ENCODE peak calls at places on chromosomes 12 and 14, in four cellular contexts. O is naive thymus-derived CD4-positive, alpha-beta T cell; C is ovary; Q is right lobe of liver. H is an unnamed sample. For H3K4me1, the result is how much of the 10 kb centered on the place peaks cover.

GRCh38 chr12:64618953-64619590 is 8.8 kb downstream of the RASSF3 start:
- DNase-seq in O (no peak), C (no peak), Q (no peak), H (no peak)

GRCh38 chr12:70815866-70816470 is 104.6 kb downstream of the PTPRR start:
- DNase-seq in O (no peak), C (no peak), Q (no peak), H (no peak)

GRCh38 chr14:52268191-52269061 is 928 bp downstream of the PTGDR start:
- DNase-seq in O (no peak), C (no peak), Q (no peak), H (no peak)

GRCh38 chr12:92094751-92095161 is 50.9 kb downstream of the BTG1 start:
- DNase-seq in O (no peak), C (no peak), Q (no peak), H (no peak)

GRCh38 chr12:100043657-100044056 is 58.9 kb upstream of the ANKS1B start:
- DNase-seq in O (no peak), C (no peak), Q (no peak), H (no peak)

GRCh38 chr14:101478096-101478495 is 83.2 kb upstream of the DIO3 start:
- DNase-seq in O (no peak), C (peak), Q (peak), H (no peak)

GRCh38 chr14:103960457-103960856 is 18.1 kb upstream of the RD3L start:
- DNase-seq in O (no peak), C (no peak), Q (no peak), H (no peak)

GRCh38 chr12:5912437-5913334 is 32.4 kb downstream of the ANO2 start:
- DNase-seq in O (no peak), C (no peak), Q (no peak), H (no peak)

GRCh38 chr12:89038831-89039509 is 313.3 kb downstream of the DUSP6 start:
- DNase-seq in O (no peak), C (no peak), Q (no peak), H (no peak)

GRCh38 chr12:52006726-52007157 is at the start of gene TAMALIN:
- DNase-seq in O (peak), C (peak), Q (peak), H (peak)

GRCh38 chr14:24815543-24815942 is 181.6 kb upstream of the GZMB start:
- DNase-seq in O (no peak), C (no peak), Q (no peak), H (no peak)

GRCh38 chr14:96189288-96189711 is 15.3 kb upstream of the BDKRB2 start:
- DNase-seq in O (no peak), C (no peak), Q (no peak), H (peak)

GRCh38 chr14:38171197-38171596 is 36.5 kb upstream of the SSTR1 start:
- DNase-seq in O (no peak), C (no peak), Q (no peak), H (peak)

GRCh38 chr14:98612434-98613200 is 659.4 kb downstream of the BCL11B start:
- DNase-seq in O (no peak), C (no peak), Q (no peak), H (peak)

GRCh38 chr12:62653740-62654139 is 187.1 kb downstream of the MON2 start:
- DNase-seq in O (no peak), C (no peak), Q (no peak), H (no peak)

GRCh38 chr12:57109207-57110160 is 1.7 kb downstream of the STAT6 start:
- DNase-seq in O (no peak), C (no peak), Q (no peak), H (no peak)

GRCh38 chr12:88646824-88647223 is 66.6 kb upstream of the KITLG start:
- DNase-seq in O (no peak), C (no peak), Q (no peak), H (no peak)

GRCh38 chr12:29282452-29282851 is 98.5 kb downstream of the ERGIC2 start:
- DNase-seq in O (no peak), C (no peak), Q (no peak), H (no peak)

GRCh38 chr12:52618216-52618615 is at the start of gene KRT73:
- DNase-seq in O (no peak), C (no peak), Q (no peak), H (no peak)

GRCh38 chr14:99531221-99532096 is 50.2 kb downstream of the CCNK start:
- DNase-seq in O (no peak), C (no peak), Q (no peak), H (no peak)

GRCh38 chr14:64702493-64703392 is 1.5 kb upstream of the PLEKHG3 start:
- DNase-seq in O (no peak), C (no peak), Q (no peak), H (peak)

GRCh38 chr12:131390408-131391100 is 320.3 kb upstream of the SFSWAP start:
- DNase-seq in O (no peak), C (no peak), Q (no peak), H (peak)

GRCh38 chr12:124938606-124939427 is 24.4 kb upstream of the UBC start:
- DNase-seq in O (no peak), C (peak), Q (peak), H (peak)

GRCh38 chr12:1933342-1933992 is 15.0 kb upstream of the CACNA2D4 start:
- DNase-seq in O (no peak), C (no peak), Q (no peak), H (peak)

GRCh38 chr14:77145975-77146740 is 4.6 kb upstream of the ZDHHC22 start:
- DNase-seq in O (no peak), C (no peak), Q (no peak), H (no peak)

GRCh38 chr12:84397279-84397678 is 515.3 kb downstream of the SLC6A15 start:
- DNase-seq in O (no peak), C (no peak), Q (no peak), H (no peak)

GRCh38 chr12:75568801-75569200 is 57.4 kb upstream of the KRR1 start:
- DNase-seq in O (no peak), C (no peak), Q (no peak), H (no peak)

GRCh38 chr14:89332031-89332430 is 85.0 kb downstream of the FOXN3 start:
- DNase-seq in O (no peak), C (no peak), Q (no peak), H (no peak)

GRCh38 chr12:104415308-104415980 is 41.3 kb upstream of the CHST11 start:
- DNase-seq in O (no peak), C (no peak), Q (no peak), H (no peak)

GRCh38 chr12:11819643-11820042 is 170.2 kb downstream of the ETV6 start:
- DNase-seq in O (no peak), C (no peak), Q (no peak), H (no peak)
- H3K4me1 ChIP-seq in O (under half), C (under half), Q (under half), H (under half)

GRCh38 chr14:75976838-75977237 is 5.0 kb downstream of the TGFB3 start:
- DNase-seq in O (no peak), C (no peak), Q (no peak), H (no peak)
- H3K4me1 ChIP-seq in O (under half), C (under half), Q (under half), H (under half)

DNA sequence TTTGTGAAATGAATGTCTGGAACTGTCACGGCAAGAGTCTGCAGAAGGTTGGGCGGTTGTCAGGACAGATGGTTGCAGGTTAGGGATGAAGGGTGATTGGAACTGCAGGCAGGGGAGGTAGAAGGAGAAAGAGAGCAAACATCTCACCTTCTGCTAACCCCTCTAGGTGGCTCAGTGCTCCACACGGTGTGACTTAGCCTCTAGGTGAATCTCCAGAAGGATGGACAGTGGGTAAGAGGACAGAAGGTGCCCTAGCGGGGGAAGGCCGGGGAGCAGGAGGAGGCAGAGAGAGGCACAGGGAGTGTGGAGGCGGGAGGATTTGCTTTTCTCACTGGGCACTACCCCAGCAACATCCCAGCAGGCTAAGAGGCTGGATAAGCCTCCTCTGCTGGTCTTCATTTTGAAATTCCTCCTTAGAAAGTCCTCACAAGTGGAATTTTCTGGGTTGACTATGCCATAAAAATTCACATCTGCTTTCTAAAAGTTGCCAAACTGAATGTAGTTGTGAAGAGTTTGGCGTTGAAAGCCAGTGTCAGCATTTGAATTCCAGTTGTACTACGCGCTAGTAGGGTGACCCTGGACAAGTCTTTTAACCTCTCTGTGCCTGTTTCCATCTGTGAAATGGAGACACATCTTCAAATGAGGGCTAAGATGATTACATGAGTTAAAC is 10.7 kb upstream of the GPR68 start:
- DNase-seq in O (no peak), C (no peak), Q (no peak), H (no peak)
- H3K4me1 ChIP-seq in O (under half), C (under half), Q (under half), H (under half)

GRCh38 chr14:93034671-93034994 is 81.1 kb downstream of the ITPK1 start:
- DNase-seq in O (no peak), C (no peak), Q (no peak), H (no peak)
- H3K4me1 ChIP-seq in O (under half), C (under half), Q (under half), H (half or more)

GRCh38 chr14:63045612-63046320 is 508 bp upstream of the KCNH5 start:
- DNase-seq in O (no peak), C (no peak), Q (peak), H (peak)
- H3K4me1 ChIP-seq in O (under half), C (under half), Q (under half), H (under half)

GRCh38 chr12:49619286-49619685 is 4.1 kb upstream of the PRPF40B start:
- DNase-seq in O (no peak), C (no peak), Q (no peak), H (no peak)

GRCh38 chr12:49622501-49623141 is 740 bp upstream of the PRPF40B start:
- DNase-seq in O (peak), C (peak), Q (no peak), H (peak)

GRCh38 chr12:49624919-49625577 is 1.7 kb downstream of the PRPF40B start:
- DNase-seq in O (no peak), C (no peak), Q (no peak), H (no peak)

GRCh38 chr12:49623142-49623899 is at the start of gene PRPF40B:
- DNase-seq in O (peak), C (peak), Q (peak), H (peak)

DNA sequence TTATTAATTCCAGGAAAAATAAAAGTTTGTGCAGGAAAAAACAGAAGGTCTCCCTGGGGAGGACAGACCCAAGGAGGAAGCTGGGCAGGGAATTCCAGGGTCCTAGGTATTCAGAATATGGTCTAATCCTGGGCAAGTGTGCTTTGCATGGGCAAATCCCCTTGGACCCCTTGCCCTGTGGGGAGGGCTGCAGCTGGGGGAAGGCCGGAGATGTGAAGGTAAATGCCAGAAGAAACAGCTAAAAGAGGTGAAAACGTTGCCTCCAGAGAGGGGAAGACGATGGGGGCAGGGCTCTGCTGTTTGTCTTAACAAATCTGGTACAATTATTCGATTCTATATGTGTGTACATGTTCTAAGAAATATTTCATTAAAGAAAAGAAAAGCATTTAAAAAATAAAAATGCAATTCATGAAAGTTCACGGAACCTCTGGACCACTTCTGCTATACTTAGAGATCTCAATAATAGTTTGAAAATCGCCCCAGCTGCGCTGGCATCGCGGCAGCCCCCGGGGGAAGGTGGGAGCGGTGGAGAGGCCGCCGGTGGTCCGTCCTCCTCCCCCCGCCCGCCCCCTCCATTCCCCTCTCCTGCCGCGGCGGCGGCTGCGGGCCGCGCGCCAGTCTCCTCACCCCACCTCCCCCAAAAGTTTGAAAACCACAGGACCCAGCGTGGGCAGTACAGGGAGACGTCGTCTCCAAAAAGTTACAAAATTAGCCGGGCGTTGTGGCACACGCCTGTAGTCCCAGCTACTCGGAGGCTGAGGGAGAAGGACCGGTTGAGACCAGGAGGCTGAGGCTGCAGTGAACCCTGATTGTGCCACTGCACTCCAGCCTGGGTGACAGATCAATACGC is 1.5 kb upstream of the PRPF40B start:
- DNase-seq in O (no peak), C (peak), Q (no peak), H (no peak)
- H3K4me1 ChIP-seq in O (under half), C (under half), Q (under half), H (under half)

GRCh38 chr12:80617733-80618132 is 89.7 kb upstream of the MYF6 start:
- DNase-seq in O (no peak), C (no peak), Q (no peak), H (no peak)
- H3K4me1 ChIP-seq in O (under half), C (under half), Q (under half), H (under half)

H was measured in thyroid gland.